ENCODE peak calls at places on chromosomes 4 and X, in four cellular contexts. One of them, this sample, is unnamed.

GRCh38 chr4:73661646-73662119 is 41.4 kb upstream of the RASSF6 start:
- DNase-seq in NCI-H1694 treated with DMSO at 0.1 percent for 48 hours: no peak
- DNase-seq in GM23248: peak
- DNase-seq in activated naive CD4-positive, alpha-beta T cell treated with anti-CD3 and anti-CD28 coated beads, Interleukin-2, amount 50 U/mL, for 72 hours: no peak
- DNase-seq in this sample: no peak

GRCh38 chr4:99201687-99202086 is 17.4 kb downstream of the ADH6 start:
- DNase-seq in NCI-H1694 treated with DMSO at 0.1 percent for 48 hours: no peak
- DNase-seq in activated naive CD4-positive, alpha-beta T cell treated with anti-CD3 and anti-CD28 coated beads, Interleukin-2, amount 50 U/mL, for 72 hours: no peak
- DNase-seq in GM23248: peak
- DNase-seq in this sample: no peak

GRCh38 chrX:40095588-40096394 is 2.0 kb downstream of the BCOR start:
- DNase-seq in activated naive CD4-positive, alpha-beta T cell treated with anti-CD3 and anti-CD28 coated beads, Interleukin-2, amount 50 U/mL, for 72 hours: no peak
- DNase-seq in GM23248: peak
- DNase-seq in NCI-H1694 treated with DMSO at 0.1 percent for 48 hours: no peak
- DNase-seq in this sample: no peak

GRCh38 chrX:15441464-15441863 is 51.7 kb downstream of the PIR start:
- DNase-seq in NCI-H1694 treated with DMSO at 0.1 percent for 48 hours: peak
- DNase-seq in GM23248: no peak
- DNase-seq in activated naive CD4-positive, alpha-beta T cell treated with anti-CD3 and anti-CD28 coated beads, Interleukin-2, amount 50 U/mL, for 72 hours: no peak
- DNase-seq in this sample: no peak

GRCh38 chrX:131987252-131987651 is 35.9 kb upstream of the STK26 start:
- DNase-seq in activated naive CD4-positive, alpha-beta T cell treated with anti-CD3 and anti-CD28 coated beads, Interleukin-2, amount 50 U/mL, for 72 hours: no peak
- DNase-seq in GM23248: no peak
- DNase-seq in NCI-H1694 treated with DMSO at 0.1 percent for 48 hours: no peak
- DNase-seq in this sample: no peak

GRCh38 chrX:298993-299392 is 17.8 kb downstream of the PLCXD1 start:
- DNase-seq in GM23248: no peak
- DNase-seq in NCI-H1694 treated with DMSO at 0.1 percent for 48 hours: no peak
- DNase-seq in activated naive CD4-positive, alpha-beta T cell treated with anti-CD3 and anti-CD28 coated beads, Interleukin-2, amount 50 U/mL, for 72 hours: no peak
- DNase-seq in this sample: no peak

GRCh38 chrX:137425273-137425902 is 140.5 kb upstream of the ZIC3 start:
- DNase-seq in activated naive CD4-positive, alpha-beta T cell treated with anti-CD3 and anti-CD28 coated beads, Interleukin-2, amount 50 U/mL, for 72 hours: no peak
- DNase-seq in NCI-H1694 treated with DMSO at 0.1 percent for 48 hours: no peak
- DNase-seq in GM23248: no peak
- DNase-seq in this sample: no peak

GRCh38 chr4:67220848-67221247 is 324.5 kb downstream of the CENPC start:
- DNase-seq in NCI-H1694 treated with DMSO at 0.1 percent for 48 hours: no peak
- DNase-seq in activated naive CD4-positive, alpha-beta T cell treated with anti-CD3 and anti-CD28 coated beads, Interleukin-2, amount 50 U/mL, for 72 hours: no peak
- DNase-seq in GM23248: no peak
- DNase-seq in this sample: no peak

GRCh38 chrX:103063191-103063845 is 653 bp downstream of the BEX1 start:
- DNase-seq in NCI-H1694 treated with DMSO at 0.1 percent for 48 hours: peak
- DNase-seq in GM23248: peak
- DNase-seq in activated naive CD4-positive, alpha-beta T cell treated with anti-CD3 and anti-CD28 coated beads, Interleukin-2, amount 50 U/mL, for 72 hours: no peak
- DNase-seq in this sample: no peak

GRCh38 chr4:78213218-78213617 is 156.1 kb downstream of the FRAS1 start:
- DNase-seq in activated naive CD4-positive, alpha-beta T cell treated with anti-CD3 and anti-CD28 coated beads, Interleukin-2, amount 50 U/mL, for 72 hours: no peak
- DNase-seq in GM23248: no peak
- DNase-seq in NCI-H1694 treated with DMSO at 0.1 percent for 48 hours: no peak
- DNase-seq in this sample: no peak

GRCh38 chr4:23999714-24000113 is 109.9 kb upstream of the PPARGC1A start:
- DNase-seq in NCI-H1694 treated with DMSO at 0.1 percent for 48 hours: no peak
- DNase-seq in activated naive CD4-positive, alpha-beta T cell treated with anti-CD3 and anti-CD28 coated beads, Interleukin-2, amount 50 U/mL, for 72 hours: no peak
- DNase-seq in GM23248: peak
- DNase-seq in this sample: no peak

GRCh38 chr4:153684182-153685073 is at the start of gene TLR2:
- DNase-seq in activated naive CD4-positive, alpha-beta T cell treated with anti-CD3 and anti-CD28 coated beads, Interleukin-2, amount 50 U/mL, for 72 hours: peak
- DNase-seq in GM23248: peak
- DNase-seq in NCI-H1694 treated with DMSO at 0.1 percent for 48 hours: no peak
- DNase-seq in this sample: peak

GRCh38 chr4:73815145-73815544 is 21.3 kb upstream of the CXCL6 start:
- DNase-seq in GM23248: no peak
- DNase-seq in NCI-H1694 treated with DMSO at 0.1 percent for 48 hours: no peak
- DNase-seq in activated naive CD4-positive, alpha-beta T cell treated with anti-CD3 and anti-CD28 coated beads, Interleukin-2, amount 50 U/mL, for 72 hours: no peak
- DNase-seq in this sample: no peak

GRCh38 chr4:123397276-123398150 is 918 bp downstream of the SPRY1 start:
- DNase-seq in NCI-H1694 treated with DMSO at 0.1 percent for 48 hours: no peak
- DNase-seq in GM23248: peak
- DNase-seq in activated naive CD4-positive, alpha-beta T cell treated with anti-CD3 and anti-CD28 coated beads, Interleukin-2, amount 50 U/mL, for 72 hours: peak
- DNase-seq in this sample: no peak

GRCh38 chrX:139287155-139287924 is 243.2 kb upstream of the F9 start:
- DNase-seq in activated naive CD4-positive, alpha-beta T cell treated with anti-CD3 and anti-CD28 coated beads, Interleukin-2, amount 50 U/mL, for 72 hours: no peak
- DNase-seq in NCI-H1694 treated with DMSO at 0.1 percent for 48 hours: no peak
- DNase-seq in GM23248: no peak
- DNase-seq in this sample: no peak

GRCh38 chrX:109859673-109860072 is 126.6 kb upstream of the ACSL4 start:
- DNase-seq in activated naive CD4-positive, alpha-beta T cell treated with anti-CD3 and anti-CD28 coated beads, Interleukin-2, amount 50 U/mL, for 72 hours: no peak
- DNase-seq in NCI-H1694 treated with DMSO at 0.1 percent for 48 hours: no peak
- DNase-seq in GM23248: no peak
- DNase-seq in this sample: no peak

GRCh38 chrX:86171366-86171765 is 23.1 kb downstream of the DACH2 start:
- DNase-seq in NCI-H1694 treated with DMSO at 0.1 percent for 48 hours: no peak
- DNase-seq in GM23248: peak
- DNase-seq in activated naive CD4-positive, alpha-beta T cell treated with anti-CD3 and anti-CD28 coated beads, Interleukin-2, amount 50 U/mL, for 72 hours: no peak
- DNase-seq in this sample: no peak

GRCh38 chr4:82515705-82516104 is 46.1 kb downstream of the TMEM150C start:
- DNase-seq in NCI-H1694 treated with DMSO at 0.1 percent for 48 hours: no peak
- DNase-seq in GM23248: peak
- DNase-seq in activated naive CD4-positive, alpha-beta T cell treated with anti-CD3 and anti-CD28 coated beads, Interleukin-2, amount 50 U/mL, for 72 hours: no peak
- DNase-seq in this sample: no peak

GRCh38 chr4:76059750-76060149 is 14.8 kb upstream of the ART3 start:
- DNase-seq in NCI-H1694 treated with DMSO at 0.1 percent for 48 hours: no peak
- DNase-seq in GM23248: no peak
- DNase-seq in activated naive CD4-positive, alpha-beta T cell treated with anti-CD3 and anti-CD28 coated beads, Interleukin-2, amount 50 U/mL, for 72 hours: no peak
- DNase-seq in this sample: no peak

GRCh38 chr4:98166025-98166730 is 22.9 kb upstream of the STPG2 start:
- DNase-seq in NCI-H1694 treated with DMSO at 0.1 percent for 48 hours: no peak
- DNase-seq in activated naive CD4-positive, alpha-beta T cell treated with anti-CD3 and anti-CD28 coated beads, Interleukin-2, amount 50 U/mL, for 72 hours: no peak
- DNase-seq in GM23248: peak
- DNase-seq in this sample: no peak

GRCh38 chr4:20356565-20356964 is 104.9 kb downstream of the SLIT2 start:
- DNase-seq in NCI-H1694 treated with DMSO at 0.1 percent for 48 hours: no peak
- DNase-seq in GM23248: no peak
- DNase-seq in activated naive CD4-positive, alpha-beta T cell treated with anti-CD3 and anti-CD28 coated beads, Interleukin-2, amount 50 U/mL, for 72 hours: no peak
- DNase-seq in this sample: no peak

GRCh38 chr4:88791274-88791673 is 93.6 kb upstream of the NAP1L5 start:
- DNase-seq in activated naive CD4-positive, alpha-beta T cell treated with anti-CD3 and anti-CD28 coated beads, Interleukin-2, amount 50 U/mL, for 72 hours: no peak
- DNase-seq in GM23248: peak
- DNase-seq in NCI-H1694 treated with DMSO at 0.1 percent for 48 hours: peak
- DNase-seq in this sample: no peak

GRCh38 chr4:10687526-10687925 is 3.0 kb upstream of the CLNK start:
- DNase-seq in GM23248: no peak
- DNase-seq in NCI-H1694 treated with DMSO at 0.1 percent for 48 hours: no peak
- DNase-seq in activated naive CD4-positive, alpha-beta T cell treated with anti-CD3 and anti-CD28 coated beads, Interleukin-2, amount 50 U/mL, for 72 hours: no peak
- DNase-seq in this sample: peak

GRCh38 chrX:66914082-66914481 is 275.2 kb upstream of the EDA2R start:
- DNase-seq in GM23248: peak
- DNase-seq in NCI-H1694 treated with DMSO at 0.1 percent for 48 hours: no peak
- DNase-seq in activated naive CD4-positive, alpha-beta T cell treated with anti-CD3 and anti-CD28 coated beads, Interleukin-2, amount 50 U/mL, for 72 hours: no peak
- DNase-seq in this sample: peak

GRCh38 chr4:121951570-121952110 is at the start of gene TRPC3:
- DNase-seq in NCI-H1694 treated with DMSO at 0.1 percent for 48 hours: no peak
- DNase-seq in GM23248: peak
- DNase-seq in activated naive CD4-positive, alpha-beta T cell treated with anti-CD3 and anti-CD28 coated beads, Interleukin-2, amount 50 U/mL, for 72 hours: peak
- DNase-seq in this sample: no peak

GRCh38 chrX:15973299-15973698 is 118.7 kb upstream of the AP1S2 start:
- DNase-seq in GM23248: peak
- DNase-seq in NCI-H1694 treated with DMSO at 0.1 percent for 48 hours: no peak
- DNase-seq in activated naive CD4-positive, alpha-beta T cell treated with anti-CD3 and anti-CD28 coated beads, Interleukin-2, amount 50 U/mL, for 72 hours: peak
- DNase-seq in this sample: no peak

GRCh38 chr4:100935090-100935489 is 412.2 kb downstream of the PPP3CA start:
- DNase-seq in NCI-H1694 treated with DMSO at 0.1 percent for 48 hours: peak
- DNase-seq in GM23248: peak
- DNase-seq in activated naive CD4-positive, alpha-beta T cell treated with anti-CD3 and anti-CD28 coated beads, Interleukin-2, amount 50 U/mL, for 72 hours: no peak
- DNase-seq in this sample: no peak

GRCh38 chr4:151114986-151115385 is 15.6 kb downstream of the RPS3A start:
- DNase-seq in GM23248: peak
- DNase-seq in activated naive CD4-positive, alpha-beta T cell treated with anti-CD3 and anti-CD28 coated beads, Interleukin-2, amount 50 U/mL, for 72 hours: no peak
- DNase-seq in NCI-H1694 treated with DMSO at 0.1 percent for 48 hours: no peak
- DNase-seq in this sample: no peak

GRCh38 chr4:139628184-139629012 is 37.2 kb upstream of the MGST2 start:
- DNase-seq in NCI-H1694 treated with DMSO at 0.1 percent for 48 hours: no peak
- DNase-seq in activated naive CD4-positive, alpha-beta T cell treated with anti-CD3 and anti-CD28 coated beads, Interleukin-2, amount 50 U/mL, for 72 hours: no peak
- DNase-seq in GM23248: no peak
- DNase-seq in this sample: no peak

GRCh38 chrX:23312136-23312535 is 22.5 kb upstream of the PTCHD1 start:
- DNase-seq in NCI-H1694 treated with DMSO at 0.1 percent for 48 hours: no peak
- DNase-seq in GM23248: no peak
- DNase-seq in activated naive CD4-positive, alpha-beta T cell treated with anti-CD3 and anti-CD28 coated beads, Interleukin-2, amount 50 U/mL, for 72 hours: no peak
- DNase-seq in this sample: no peak

GRCh38 chr4:74715731-74716435 is 78.4 kb downstream of the BTC start:
- DNase-seq in activated naive CD4-positive, alpha-beta T cell treated with anti-CD3 and anti-CD28 coated beads, Interleukin-2, amount 50 U/mL, for 72 hours: no peak
- DNase-seq in GM23248: no peak
- DNase-seq in NCI-H1694 treated with DMSO at 0.1 percent for 48 hours: no peak
- DNase-seq in this sample: no peak

GRCh38 chr4:122758033-122758432 is 25.5 kb downstream of the BBS12 start:
- DNase-seq in GM23248: peak
- DNase-seq in activated naive CD4-positive, alpha-beta T cell treated with anti-CD3 and anti-CD28 coated beads, Interleukin-2, amount 50 U/mL, for 72 hours: no peak
- DNase-seq in NCI-H1694 treated with DMSO at 0.1 percent for 48 hours: no peak
- DNase-seq in this sample: no peak

This sample was measured in iPS DF 6.9.